ENCODE peak calls at places on chromosome 13, in six cellular contexts. C is WTC11; J is neural crest cell; V is CD4-positive, alpha-beta T cell; P is cardiac muscle cell; F is lung. H is an unnamed sample.
A peak's percentile ranks its signal among the peaks of the same experiment; 100 is the strongest.

GRCh38 chr13:37595162-37595561 is 3.4 kb downstream of the POSTN start:
- DNase-seq in P (no peak), V (no peak), C (no peak), F (no peak), J (no peak), H (no peak)

GRCh38 chr13:113814435-113814821 is 49.4 kb downstream of the GAS6 start:
- DNase-seq in V (no peak), J (no peak), F (no peak), P (no peak), C (no peak), H (no peak)

GRCh38 chr13:55615080-55615479 is 1525.6 kb upstream of the PRR20A start:
- DNase-seq in F (no peak), J (no peak), V (no peak), C (no peak), P (no peak), H (no peak)

GRCh38 chr13:73215807-73216206 is 157.0 kb downstream of the KLF5 start:
- DNase-seq in P (no peak), V (no peak), F (no peak), J (no peak), C (no peak), H (no peak)

GRCh38 chr13:45156565-45157361 is 36.5 kb downstream of the GTF2F2 start:
- DNase-seq in P (no peak), F (no peak), V (no peak), J (no peak), C (no peak), H (no peak)

GRCh38 chr13:110308377-110309158 is 1.5 kb downstream of the COL4A2 start:
- DNase-seq in C (peak; percentile 48), F (no peak), J (peak; percentile 50), V (no peak), P (peak; percentile 34), H (peak; percentile 39)

GRCh38 chr13:46555722-46556121 is 2.8 kb downstream of the LRCH1 start:
- DNase-seq in J (no peak), F (no peak), V (no peak), P (no peak), C (no peak), H (no peak)

GRCh38 chr13:71219671-71220070 is 647.3 kb downstream of the DACH1 start:
- DNase-seq in V (no peak), J (no peak), F (no peak), P (no peak), C (no peak), H (no peak)

GRCh38 chr13:93169980-93170379 is 56.6 kb upstream of the GPC6 start:
- DNase-seq in F (no peak), P (no peak), C (no peak), J (no peak), V (no peak), H (no peak)

GRCh38 chr13:51801631-51802099 is 2.3 kb downstream of the DHRS12 start:
- DNase-seq in C (no peak), F (peak; percentile 76), V (no peak), J (no peak), P (no peak), H (no peak)

GRCh38 chr13:75934889-75935288 is 298.8 kb downstream of the LMO7 start:
- DNase-seq in J (no peak), F (no peak), C (no peak), V (no peak), P (no peak), H (no peak)

GRCh38 chr13:97540696-97541095 is 106.7 kb downstream of the RAP2A start:
- DNase-seq in C (no peak), P (no peak), F (no peak), J (no peak), V (no peak), H (no peak)

GRCh38 chr13:107209811-107210210 is 641.9 kb upstream of the ARGLU1 start:
- DNase-seq in V (no peak), F (no peak), P (no peak), J (no peak), C (no peak), H (no peak)

GRCh38 chr13:26051231-26052135 is at the start of gene SHISA2:
- DNase-seq in P (peak; percentile 83), J (peak; percentile 30), V (peak; percentile 60), F (no peak), C (peak; percentile 77), H (peak; percentile 40)

GRCh38 chr13:98324105-98324504 is 147.0 kb upstream of the RNF113B start:
- DNase-seq in C (no peak), P (no peak), F (no peak), J (no peak), V (no peak), H (no peak)

GRCh38 chr13:109645831-109646230 is 140.6 kb downstream of the IRS2 start:
- DNase-seq in P (no peak), J (no peak), V (no peak), C (no peak), F (no peak), H (no peak)

GRCh38 chr13:27712421-27712820 is 79.9 kb upstream of the GSX1 start:
- DNase-seq in C (no peak), F (no peak), P (peak; percentile 34), V (no peak), J (no peak), H (no peak)

GRCh38 chr13:87361216-87361615 is 310.0 kb upstream of the SLITRK5 start:
- DNase-seq in P (no peak), C (no peak), F (no peak), V (no peak), J (no peak), H (no peak)

GRCh38 chr13:52085416-52085815 is 43.5 kb downstream of the NEK5 start:
- DNase-seq in P (no peak), V (no peak), C (no peak), J (no peak), F (no peak), H (no peak)

GRCh38 chr13:51679616-51680015 is 95.4 kb downstream of the WDFY2 start:
- DNase-seq in V (no peak), C (no peak), J (no peak), P (no peak), F (no peak), H (no peak)

GRCh38 chr13:59643239-59643865 is 520.4 kb downstream of the DIAPH3 start:
- DNase-seq in V (no peak), J (no peak), F (no peak), P (no peak), C (no peak), H (no peak)

GRCh38 chr13:93305886-93306285 is 79.3 kb downstream of the GPC6 start:
- DNase-seq in C (no peak), F (no peak), V (no peak), P (no peak), J (no peak), H (no peak)

GRCh38 chr13:96816874-96817273 is 177.4 kb downstream of the OXGR1 start:
- DNase-seq in J (no peak), P (no peak), V (no peak), F (no peak), C (peak; percentile 32), H (no peak)

DNA sequence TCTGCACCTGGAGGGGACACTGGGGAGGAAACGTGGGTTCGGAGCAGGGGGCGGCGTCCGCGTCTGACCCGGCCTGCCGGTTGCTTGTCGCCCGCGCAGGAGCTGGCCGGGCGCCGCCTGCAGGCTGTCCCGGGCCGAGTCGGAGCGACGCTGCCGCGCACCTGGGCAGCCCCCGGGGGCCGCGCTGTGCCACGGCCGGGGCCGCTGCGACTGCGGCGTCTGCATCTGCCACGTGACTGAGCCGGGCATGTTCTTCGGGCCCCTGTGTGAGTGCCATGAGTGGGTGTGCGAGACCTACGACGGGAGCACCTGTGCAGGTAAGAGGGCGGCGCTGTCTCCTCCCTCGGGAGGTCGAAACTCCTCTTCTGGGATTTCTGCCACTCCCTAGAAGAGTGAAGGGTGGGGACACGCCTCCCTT is 1.3 kb downstream of the ITGBL1 start:
- DNase-seq in J (no peak), P (no peak), F (peak; percentile 32), V (no peak), C (peak; percentile 61), H (no peak)
- TF ChIP-seq CTCF in J (no peak), P (peak; percentile 33), F (no peak), V (no peak), C (no peak), H (no peak)

DNA sequence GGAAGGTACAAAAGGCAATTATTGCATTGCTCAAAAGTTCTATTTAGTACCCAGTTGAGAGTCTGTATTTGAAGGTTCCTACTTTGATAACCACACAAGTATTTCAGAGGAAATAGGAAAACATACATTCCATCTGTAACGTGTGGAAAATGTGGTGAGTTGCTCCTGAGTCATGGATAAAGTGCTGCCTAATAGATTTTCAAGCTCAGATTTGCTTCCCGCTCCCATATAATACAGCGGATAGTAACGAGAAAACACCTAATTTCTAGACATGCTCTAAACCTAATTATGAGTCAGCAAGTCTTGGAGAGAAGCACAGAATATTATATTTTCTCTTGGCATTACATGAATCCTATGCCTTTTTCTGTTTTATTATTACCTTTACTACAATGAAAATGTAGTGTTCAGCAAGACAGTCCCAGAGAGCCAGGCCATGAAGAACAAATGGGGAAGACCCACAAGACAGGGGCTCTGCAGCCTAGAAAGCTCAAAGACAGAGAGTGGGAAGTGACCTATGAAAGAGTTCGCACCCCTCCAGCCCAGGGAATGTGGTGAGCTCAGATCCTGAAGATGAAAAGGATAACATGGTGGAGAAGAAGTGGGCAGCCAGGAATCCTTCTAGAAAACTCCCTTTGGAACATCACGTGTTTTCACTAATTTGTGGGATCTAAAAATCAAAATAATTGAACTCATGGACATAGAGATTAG is 116.1 kb downstream of the STARD13 start:
- DNase-seq in C (no peak), F (no peak), P (no peak), J (no peak), V (no peak), H (no peak)
- TF ChIP-seq CTCF in C (no peak), F (no peak), P (no peak), J (no peak), V (no peak), H (no peak)

DNA sequence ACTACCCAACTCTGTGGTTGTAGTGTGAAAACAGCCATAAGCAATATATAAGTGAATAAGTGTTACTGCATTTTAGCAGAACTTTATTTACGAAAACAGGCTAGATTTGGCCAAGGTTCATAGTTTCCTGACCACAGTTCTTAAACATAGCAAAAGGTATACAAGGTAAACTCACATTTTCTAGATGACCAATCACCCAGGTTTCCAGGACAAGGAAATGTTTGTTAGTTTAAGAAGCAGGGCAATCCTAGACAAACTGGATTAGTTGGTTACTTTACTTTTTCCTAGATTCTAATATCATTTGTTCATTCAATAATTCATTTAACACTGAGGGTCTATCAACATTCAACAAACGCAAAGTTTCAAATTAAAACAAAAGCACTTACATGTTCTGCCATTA is 201.7 kb downstream of the SPRY2 start:
- DNase-seq in F (no peak), V (no peak), P (no peak), J (no peak), C (no peak), H (no peak)
- TF ChIP-seq CTCF in F (no peak), V (no peak), P (no peak), J (no peak), C (no peak), H (no peak)

GRCh38 chr13:35830850-35831450 is 300.2 kb downstream of the DCLK1 start:
- DNase-seq in P (no peak), V (no peak), J (no peak), C (no peak), F (no peak), H (no peak)

GRCh38 chr13:35824825-35825224 is 306.4 kb downstream of the DCLK1 start:
- DNase-seq in F (no peak), J (no peak), P (no peak), V (no peak), C (no peak), H (no peak)

GRCh38 chr13:35822666-35823065 is 308.5 kb downstream of the DCLK1 start:
- DNase-seq in V (no peak), J (no peak), F (no peak), C (no peak), P (no peak), H (no peak)

GRCh38 chr13:35824395-35824794 is 306.8 kb downstream of the DCLK1 start:
- DNase-seq in C (no peak), J (no peak), V (no peak), F (no peak), P (no peak), H (no peak)

GRCh38 chr13:35826626-35827254 is 304.4 kb downstream of the DCLK1 start:
- DNase-seq in C (peak; percentile 73), V (no peak), J (no peak), P (no peak), F (no peak), H (no peak)
- TF ChIP-seq CTCF in C (peak; percentile 89), V (no peak), J (peak; percentile 50), P (peak; percentile 3), F (no peak), H (peak; percentile 28)

H was measured in progenitor cell of endocrine pancreas.